ENCODE peak calls at places on chromosomes 12 and 14, in six cellular contexts. H is H1, Z is H9, X is mesenchymal stem cell, Q is IMR-90, N is mesendoderm. D is an unnamed sample.

GRCh38 chr12:120599672-120600537 is 18.7 kb upstream of the POP5 start:
- DNase-seq in H (no peak), Q (no peak), Z (peak; percentile 69), X (no peak), N (peak; percentile 18), D (no peak)

GRCh38 chr12:1668833-1669543 is 21.9 kb upstream of the ADIPOR2 start:
- DNase-seq in Q (no peak), X (peak; percentile 83), H (no peak), Z (peak; percentile 22), N (no peak), D (no peak)

GRCh38 chr12:124500232-124501079 is 67.0 kb downstream of the NCOR2 start:
- DNase-seq in N (peak; percentile 99), H (peak; percentile 64), Z (peak; percentile 91), Q (peak; percentile 57), X (peak; percentile 56), D (peak; percentile 43)

GRCh38 chr14:71363961-71364360 is 456.7 kb downstream of the PCNX1 start:
- DNase-seq in X (peak; percentile 23), Z (no peak), Q (peak; percentile 79), H (no peak), N (no peak), D (no peak)

GRCh38 chr12:7801460-7801859 is 12.3 kb downstream of the NANOG start:
- DNase-seq in N (no peak), Z (no peak), X (no peak), Q (no peak), H (no peak), D (no peak)

GRCh38 chr14:21668377-21668776 is 5.2 kb downstream of the OR4E1 start:
- DNase-seq in Z (no peak), X (peak; percentile 91), N (no peak), Q (peak; percentile 76), H (no peak), D (no peak)

GRCh38 chr14:74973003-74973614 is 17.7 kb upstream of the PGF start:
- DNase-seq in N (no peak), Q (peak; percentile 44), X (no peak), Z (no peak), H (no peak), D (no peak)

GRCh38 chr14:20630340-20631022 is 11.0 kb downstream of the OR6S1 start:
- DNase-seq in H (no peak), X (no peak), N (peak; percentile 94), Q (peak; percentile 58), Z (peak; percentile 70), D (no peak)

GRCh38 chr14:87283547-87283946 is 709.4 kb downstream of the GALC start:
- DNase-seq in H (no peak), Q (no peak), Z (no peak), X (no peak), N (no peak), D (no peak)

GRCh38 chr14:46063872-46064271 is 587.7 kb downstream of the RPL10L start:
- DNase-seq in H (no peak), Q (no peak), X (no peak), Z (peak; percentile 28), N (peak; percentile 6), D (no peak)

GRCh38 chr12:63989301-63989845 is 144.9 kb downstream of the SRGAP1 start:
- DNase-seq in X (peak; percentile 64), Z (no peak), N (no peak), Q (peak; percentile 77), H (no peak), D (no peak)

GRCh38 chr12:29578731-29579130 is 81.2 kb upstream of the OVCH1 start:
- DNase-seq in N (no peak), X (no peak), Z (no peak), H (no peak), Q (peak; percentile 51), D (no peak)

GRCh38 chr14:31530136-31530535 is 31.1 kb upstream of the NUBPL start:
- DNase-seq in N (no peak), Q (peak; percentile 40), H (no peak), Z (no peak), X (peak; percentile 3), D (no peak)

GRCh38 chr14:81837304-81837703 is 303.7 kb upstream of the SEL1L start:
- DNase-seq in H (no peak), X (no peak), Z (no peak), N (no peak), Q (no peak), D (no peak)

GRCh38 chr12:7093892-7094291 is 1.6 kb upstream of the C1R start:
- DNase-seq in Q (no peak), Z (no peak), N (no peak), X (no peak), H (no peak), D (no peak)

GRCh38 chr12:92769124-92769901 is 66.5 kb downstream of the PLEKHG7 start:
- DNase-seq in H (no peak), Q (no peak), N (no peak), X (no peak), Z (no peak), D (no peak)

GRCh38 chr12:69720748-69721147 is 17.9 kb upstream of the RAB3IP start:
- DNase-seq in Z (no peak), Q (no peak), H (no peak), N (peak; percentile 32), X (no peak), D (no peak)

GRCh38 chr12:50732591-50732990 is 31.3 kb upstream of the ATF1 start:
- DNase-seq in N (no peak), X (peak; percentile 93), H (no peak), Q (peak; percentile 97), Z (no peak), D (no peak)

GRCh38 chr12:18383203-18383602 is 121.9 kb downstream of the PIK3C2G start:
- DNase-seq in Z (no peak), Q (peak; percentile 89), X (peak; percentile 82), N (peak; percentile 65), H (no peak), D (peak; percentile 15)

DNA sequence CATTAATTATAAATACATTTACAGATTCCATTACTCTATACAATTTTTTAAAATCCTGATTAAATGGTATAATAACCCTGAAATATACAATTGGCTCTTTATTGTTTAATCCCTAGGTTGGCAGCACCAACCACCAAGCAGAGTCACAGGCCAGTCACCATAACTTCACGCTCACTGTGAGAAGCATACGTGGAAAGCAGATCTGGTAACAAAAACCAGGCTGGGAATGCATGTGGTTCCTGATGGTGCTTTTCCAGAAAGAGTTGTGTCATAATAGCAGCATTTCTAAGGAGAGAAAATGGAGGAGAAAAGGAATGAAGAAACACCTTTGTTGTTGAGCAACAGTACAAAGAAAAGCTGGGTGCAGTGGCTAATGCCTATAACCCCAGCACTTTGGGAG is 66.1 kb downstream of the SIX6 start:
- DNase-seq in X (no peak), Z (no peak), N (no peak), H (no peak), Q (no peak), D (no peak)
- H2BK15ac ChIP-seq in X (no peak overlapping the region), Z (no peak overlapping the region), N (no peak overlapping the region), H (no peak overlapping the region), Q (no peak overlapping the region), D (no peak overlapping the region)

DNA sequence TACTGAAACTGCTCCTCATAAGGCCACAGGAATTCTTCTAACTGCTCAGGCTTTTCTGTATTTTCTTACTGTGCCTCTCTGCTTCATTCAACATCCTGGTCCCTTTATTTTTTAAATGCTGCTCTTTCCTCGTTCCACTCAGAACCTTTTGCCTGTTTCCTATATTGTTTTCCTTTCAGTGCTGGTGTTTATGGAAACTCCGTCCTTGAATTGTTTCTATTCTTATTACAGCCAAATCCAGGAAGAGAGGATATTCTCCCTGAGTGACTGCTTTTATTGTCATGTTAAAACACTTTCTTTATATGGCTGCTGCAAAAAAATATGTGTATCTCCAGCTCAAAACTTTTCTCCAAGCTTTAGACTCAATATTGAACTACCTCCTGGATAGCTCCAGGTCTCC is 173.0 kb upstream of the E2F7 start:
- DNase-seq in X (no peak), H (no peak), N (no peak), Z (no peak), Q (no peak), D (no peak)
- H3K4me2 ChIP-seq in X (no peak overlapping the region), H (peak overlapping the region; percentile 47), N (no peak overlapping the region), Z (no peak overlapping the region), Q (no peak overlapping the region), D (no peak overlapping the region)

DNA sequence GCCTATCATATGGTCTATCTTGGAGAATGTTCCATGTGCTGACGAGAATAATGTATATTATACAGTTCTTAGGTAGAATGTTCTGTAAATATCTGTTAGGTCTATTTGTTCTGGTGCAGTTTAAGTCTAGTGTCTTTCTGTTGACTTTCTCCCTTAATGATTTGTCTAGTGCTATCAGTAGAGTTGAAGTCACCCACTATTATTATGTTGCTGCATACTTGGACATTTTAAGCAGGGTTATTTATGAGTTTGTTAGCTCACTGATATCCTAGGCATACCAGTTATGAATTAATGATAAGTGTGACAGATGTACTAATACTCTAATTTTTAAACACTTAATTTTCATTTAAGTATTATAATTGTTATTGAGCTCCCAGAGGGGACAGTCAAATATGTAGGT is 292.5 kb downstream of the AKAP6 start:
- DNase-seq in X (no peak), N (no peak), Q (no peak), Z (no peak), H (no peak), D (no peak)
- H2BK15ac ChIP-seq in X (no peak overlapping the region), N (no peak overlapping the region), Q (no peak overlapping the region), Z (no peak overlapping the region), H (no peak overlapping the region), D (no peak overlapping the region)

DNA sequence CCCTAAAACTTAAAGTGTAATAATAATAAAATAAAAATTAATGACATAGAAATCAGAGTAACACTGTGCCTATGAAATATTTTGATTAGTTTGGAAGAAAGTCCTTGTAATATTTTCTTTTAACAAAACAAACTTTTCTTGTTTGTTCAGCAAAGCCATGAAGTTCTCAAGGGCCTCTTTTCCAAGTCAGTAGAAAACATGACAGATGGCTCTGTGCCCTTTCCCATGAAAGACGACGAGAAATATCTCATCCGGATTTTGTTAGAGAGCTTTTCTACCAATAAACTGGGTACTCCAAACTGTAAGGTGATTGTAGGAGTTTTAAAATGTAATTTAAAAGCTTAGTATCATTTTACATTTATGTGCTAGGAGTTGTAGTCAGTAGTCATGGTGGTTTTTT is 54.5 kb upstream of the ASPG start:
- DNase-seq in H (no peak), N (no peak), X (no peak), Z (no peak), Q (no peak), D (no peak)
- H3K4me2 ChIP-seq in H (no peak overlapping the region), N (no peak overlapping the region), X (no peak overlapping the region), Z (no peak overlapping the region), Q (no peak overlapping the region), D (no peak overlapping the region)

DNA sequence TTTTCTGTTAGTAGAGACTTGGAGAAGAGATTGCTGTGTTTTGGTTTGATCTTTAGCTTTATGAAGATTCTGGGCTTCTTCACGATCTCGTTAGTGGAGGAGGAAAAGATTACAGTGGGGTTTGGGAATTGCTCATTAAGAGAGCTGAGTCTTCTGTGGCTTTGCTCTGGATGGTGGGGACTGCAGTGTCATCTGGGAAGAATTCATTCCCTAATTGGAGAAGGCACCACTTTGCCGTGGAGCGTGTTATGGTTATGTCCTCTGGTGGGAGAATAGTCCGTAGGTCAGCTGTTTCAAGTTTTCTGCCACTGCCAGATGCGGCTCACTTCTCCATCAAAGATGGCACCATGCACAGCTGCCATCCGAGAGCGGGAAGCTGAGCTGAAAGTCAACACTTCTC is 117.6 kb downstream of the PLXNC1 start:
- DNase-seq in N (no peak), X (no peak), Z (no peak), H (no peak), Q (no peak), D (no peak)
- H2BK15ac ChIP-seq in N (no peak overlapping the region), X (no peak overlapping the region), Z (no peak overlapping the region), H (peak overlapping the region; percentile 48), Q (no peak overlapping the region), D (no peak overlapping the region)